ENCODE peak calls at places on chromosomes 6 and 20, in four cellular contexts. One of them, this sample, is unnamed. For H3K27me3, the result is how much of the 10 kb centered on the place peaks cover.

GRCh38 chr6:87366428-87366827 is 21.8 kb downstream of the C6orf163 start:
- DNase-seq in body of pancreas: no peak
- DNase-seq in ascending aorta: no peak
- DNase-seq in PC-3: no peak
- DNase-seq in this sample: no peak

GRCh38 chr20:50146732-50147662 is 6.5 kb downstream of the PEDS1 start:
- DNase-seq in body of pancreas: peak
- DNase-seq in ascending aorta: peak
- DNase-seq in PC-3: peak
- DNase-seq in this sample: no peak

GRCh38 chr6:159002432-159003160 is 2.6 kb upstream of the RSPH3 start:
- DNase-seq in body of pancreas: no peak
- DNase-seq in ascending aorta: no peak
- DNase-seq in PC-3: peak
- DNase-seq in this sample: peak

GRCh38 chr6:47665112-47665511 is 33.3 kb upstream of the ADGRF4 start:
- DNase-seq in body of pancreas: no peak
- DNase-seq in ascending aorta: no peak
- DNase-seq in PC-3: peak
- DNase-seq in this sample: no peak

GRCh38 chr6:4788482-4788881 is 12.3 kb downstream of the CDYL start:
- DNase-seq in body of pancreas: no peak
- DNase-seq in ascending aorta: no peak
- DNase-seq in PC-3: no peak
- DNase-seq in this sample: no peak

GRCh38 chr6:108568101-108568500 is 7.4 kb downstream of the FOXO3 start:
- DNase-seq in body of pancreas: no peak
- DNase-seq in ascending aorta: no peak
- DNase-seq in PC-3: no peak
- DNase-seq in this sample: no peak

GRCh38 chr6:11209941-11210340 is 22.5 kb downstream of the NEDD9 start:
- DNase-seq in body of pancreas: no peak
- DNase-seq in ascending aorta: no peak
- DNase-seq in PC-3: no peak
- DNase-seq in this sample: peak

GRCh38 chr6:32244946-32245398 is 21.1 kb upstream of the NOTCH4 start:
- DNase-seq in body of pancreas: peak
- DNase-seq in ascending aorta: peak
- DNase-seq in PC-3: peak
- DNase-seq in this sample: peak

GRCh38 chr6:132511836-132512230 is 1.1 kb downstream of the STX7 start:
- DNase-seq in body of pancreas: no peak
- DNase-seq in ascending aorta: no peak
- DNase-seq in PC-3: no peak
- DNase-seq in this sample: no peak

GRCh38 chr6:163588211-163588919 is 173.8 kb downstream of the QKI start:
- DNase-seq in body of pancreas: no peak
- DNase-seq in ascending aorta: no peak
- DNase-seq in PC-3: peak
- DNase-seq in this sample: no peak

GRCh38 chr20:62603907-62604785 is 38.2 kb upstream of the SLCO4A1 start:
- DNase-seq in body of pancreas: no peak
- DNase-seq in ascending aorta: no peak
- DNase-seq in PC-3: no peak
- DNase-seq in this sample: no peak

GRCh38 chr6:118630928-118631327 is 20.5 kb downstream of the CEP85L start:
- DNase-seq in body of pancreas: no peak
- DNase-seq in ascending aorta: no peak
- DNase-seq in PC-3: no peak
- DNase-seq in this sample: no peak

DNA sequence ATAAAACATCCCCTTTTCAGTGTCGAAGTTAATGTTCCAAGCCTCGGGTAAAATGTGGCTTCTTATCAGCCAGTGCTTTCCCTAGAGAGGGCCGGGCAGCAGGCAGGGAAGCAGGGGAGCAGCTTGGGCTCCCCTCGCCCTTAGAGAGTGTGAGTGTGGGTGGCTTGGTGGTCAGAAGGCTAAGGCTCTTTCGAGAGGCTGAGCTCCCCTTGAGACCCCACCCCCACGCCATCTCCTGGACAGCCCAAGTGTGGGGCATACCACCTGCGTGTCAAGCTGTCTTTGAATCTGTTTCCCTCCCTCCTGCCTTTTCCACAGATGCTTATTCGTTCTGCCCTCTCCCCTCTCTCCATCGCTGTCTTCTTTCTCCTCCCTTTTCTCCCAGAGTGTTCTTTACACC is 95.1 kb upstream of the FOXP4 start:
- DNase-seq in body of pancreas: no peak
- DNase-seq in ascending aorta: no peak
- DNase-seq in PC-3: no peak
- DNase-seq in this sample: no peak
- TF ChIP-seq CTCF in body of pancreas: no peak
- TF ChIP-seq CTCF in ascending aorta: no peak
- TF ChIP-seq CTCF in PC-3: peak
- TF ChIP-seq CTCF in this sample: peak

GRCh38 chr20:59678951-59679350 is 74.6 kb downstream of the PHACTR3 start:
- DNase-seq in body of pancreas: no peak
- DNase-seq in ascending aorta: no peak
- DNase-seq in PC-3: no peak
- DNase-seq in this sample: no peak

GRCh38 chr20:59676877-59677140 is 72.5 kb downstream of the PHACTR3 start:
- DNase-seq in body of pancreas: no peak
- DNase-seq in ascending aorta: no peak
- DNase-seq in PC-3: no peak
- DNase-seq in this sample: no peak

GRCh38 chr20:59677586-59677985 is 73.2 kb downstream of the PHACTR3 start:
- DNase-seq in body of pancreas: no peak
- DNase-seq in ascending aorta: no peak
- DNase-seq in PC-3: no peak
- DNase-seq in this sample: no peak

GRCh38 chr20:59680148-59680650 is 75.9 kb downstream of the PHACTR3 start:
- DNase-seq in body of pancreas: no peak
- DNase-seq in ascending aorta: no peak
- DNase-seq in PC-3: no peak
- DNase-seq in this sample: no peak

GRCh38 chr20:59678286-59678685 is 73.9 kb downstream of the PHACTR3 start:
- DNase-seq in body of pancreas: no peak
- DNase-seq in ascending aorta: no peak
- DNase-seq in PC-3: no peak
- DNase-seq in this sample: no peak
- H3K27me3 ChIP-seq in body of pancreas: under half
- H3K27me3 ChIP-seq in ascending aorta: under half
- H3K27me3 ChIP-seq in PC-3: half or more
- H3K27me3 ChIP-seq in this sample: under half

GRCh38 chr20:38724603-38725457 is 544 bp downstream of the SLC32A1 start:
- DNase-seq in body of pancreas: no peak
- DNase-seq in ascending aorta: no peak
- DNase-seq in PC-3: no peak
- DNase-seq in this sample: no peak
- H3K4me3 ChIP-seq in body of pancreas: no peak
- H3K4me3 ChIP-seq in ascending aorta: peak
- H3K4me3 ChIP-seq in PC-3: no peak
- H3K4me3 ChIP-seq in this sample: no peak

DNA sequence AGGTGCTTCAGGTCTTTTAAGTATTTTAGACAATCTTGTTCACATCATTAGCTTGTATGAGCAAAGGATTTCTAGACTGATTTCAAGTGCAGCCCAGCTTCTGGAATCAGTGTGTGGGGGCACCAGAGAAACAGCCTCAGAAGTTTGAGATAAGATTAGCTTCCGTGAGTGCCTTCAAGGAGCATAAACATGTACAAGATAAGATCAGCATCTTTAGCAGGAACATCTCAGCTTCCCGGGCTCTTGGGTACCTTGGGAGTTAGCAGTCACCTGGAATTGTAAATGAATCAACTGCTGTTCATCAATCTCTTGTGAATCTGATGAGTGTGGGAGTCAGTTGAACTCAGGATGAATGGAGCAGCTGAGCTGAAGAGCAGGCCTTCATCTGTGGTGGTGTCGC is 12.0 kb upstream of the CITED2 start:
- DNase-seq in body of pancreas: no peak
- DNase-seq in ascending aorta: no peak
- DNase-seq in PC-3: no peak
- DNase-seq in this sample: no peak
- TF ChIP-seq CTCF in body of pancreas: no peak
- TF ChIP-seq CTCF in ascending aorta: no peak
- TF ChIP-seq CTCF in PC-3: no peak
- TF ChIP-seq CTCF in this sample: no peak